ENCODE peak calls at places on chromosome 5, in ten cellular contexts. F, L, S, X, J, O, V, C, N and B are unnamed samples.

GRCh38 chr5:11046160-11046559 is 285.1 kb upstream of the DAP start:
- DNase-seq in L (no peak), J (no peak), O (no peak), N (no peak), X (no peak), F (no peak), V (no peak), C (peak), S (no peak), B (no peak)

GRCh38 chr5:52791366-52791765 is 3.6 kb downstream of the ITGA1 start:
- DNase-seq in C (no peak), L (no peak), V (no peak), J (no peak), F (no peak), O (no peak), X (no peak), S (no peak), N (no peak), B (no peak)

GRCh38 chr5:137201876-137202275 is 297.2 kb downstream of the SPOCK1 start:
- DNase-seq in V (peak), F (no peak), X (no peak), J (no peak), S (no peak), N (no peak), C (peak), L (no peak), O (no peak), B (peak)

GRCh38 chr5:139648205-139649081 is at the start of gene CXXC5:
- DNase-seq in O (peak), L (peak), V (peak), F (no peak), X (no peak), S (peak), C (peak), J (peak), N (peak), B (no peak)

GRCh38 chr5:37552770-37553719 is 173.9 kb downstream of the WDR70 start:
- DNase-seq in O (no peak), C (peak), S (no peak), V (no peak), L (no peak), N (no peak), J (peak), X (peak), F (no peak), B (peak)

GRCh38 chr5:1835431-1835830 is 34.2 kb downstream of the NDUFS6 start:
- DNase-seq in X (no peak), O (peak), F (no peak), L (no peak), V (no peak), J (no peak), C (no peak), S (no peak), N (no peak), B (no peak)

GRCh38 chr5:39117401-39117800 is 43.2 kb upstream of the RICTOR start:
- DNase-seq in S (no peak), C (no peak), L (no peak), N (no peak), J (no peak), V (no peak), X (no peak), F (no peak), O (no peak), B (no peak)

GRCh38 chr5:42756630-42757601 is at the start of gene CCDC152:
- DNase-seq in X (peak), S (no peak), N (no peak), V (peak), O (no peak), J (no peak), F (peak), C (peak), L (no peak), B (no peak)

GRCh38 chr5:155050384-155051019 is 36.9 kb downstream of the KIF4B start:
- DNase-seq in L (no peak), N (no peak), X (no peak), C (no peak), V (no peak), O (no peak), S (no peak), F (no peak), J (no peak), B (no peak)

GRCh38 chr5:31651241-31651640 is 12.3 kb downstream of the PDZD2 start:
- DNase-seq in C (no peak), J (no peak), F (no peak), O (no peak), N (no peak), L (no peak), S (no peak), V (no peak), X (no peak), B (no peak)

GRCh38 chr5:128406863-128407262 is 131.2 kb downstream of the FBN2 start:
- DNase-seq in L (no peak), C (no peak), F (no peak), X (no peak), O (no peak), N (no peak), V (no peak), J (no peak), S (no peak), B (no peak)

GRCh38 chr5:2738156-2738699 is 13.2 kb downstream of the IRX2 start:
- DNase-seq in X (no peak), C (no peak), N (no peak), L (no peak), V (no peak), O (no peak), J (no peak), F (no peak), S (no peak), B (no peak)

GRCh38 chr5:157265714-157266285 is at the start of gene CYFIP2:
- DNase-seq in F (peak), L (peak), C (no peak), S (peak), N (peak), X (no peak), J (no peak), V (peak), O (peak), B (no peak)

GRCh38 chr5:163869611-163870010 is 364.2 kb downstream of the MAT2B start:
- DNase-seq in O (no peak), V (no peak), N (no peak), F (no peak), J (no peak), L (no peak), S (no peak), X (no peak), C (no peak), B (no peak)

GRCh38 chr5:68331202-68332108 is 115.9 kb downstream of the PIK3R1 start:
- DNase-seq in O (no peak), N (peak), V (no peak), C (peak), S (no peak), X (no peak), L (no peak), F (no peak), J (peak), B (no peak)

GRCh38 chr5:178307266-178308045 is 74.9 kb upstream of the PHYKPL start:
- DNase-seq in S (peak), O (peak), X (no peak), L (no peak), C (no peak), N (no peak), F (no peak), J (no peak), V (no peak), B (no peak)

GRCh38 chr5:32147959-32148358 is 26.2 kb downstream of the GOLPH3 start:
- DNase-seq in S (no peak), C (no peak), L (no peak), F (no peak), O (no peak), X (no peak), N (no peak), V (no peak), J (no peak), B (no peak)

GRCh38 chr5:124746916-124747769 is 704 bp upstream of the ZNF608 start:
- DNase-seq in F (no peak), N (peak), L (peak), X (peak), C (peak), V (peak), S (peak), J (peak), O (peak), B (no peak)

GRCh38 chr5:79263290-79263689 is 27.4 kb downstream of the JMY start:
- DNase-seq in S (no peak), F (no peak), N (no peak), C (no peak), L (no peak), X (no peak), J (no peak), V (no peak), O (no peak), B (no peak)

GRCh38 chr5:140236896-140237598 is 62.1 kb downstream of the CYSTM1 start:
- DNase-seq in S (no peak), N (no peak), O (no peak), L (peak), V (no peak), C (no peak), F (no peak), X (no peak), J (no peak), B (no peak)

GRCh38 chr5:162607879-162608278 is 540.3 kb downstream of the GABRG2 start:
- DNase-seq in X (no peak), N (no peak), V (no peak), C (no peak), S (no peak), L (no peak), F (no peak), O (no peak), J (no peak), B (no peak)
- TF ChIP-seq CTCF in X (no peak), N (no peak), V (no peak), C (no peak), S (no peak), L (no peak), F (no peak), O (no peak), J (no peak), B (no peak)

GRCh38 chr5:108278285-108279240 is 103.3 kb downstream of the FBXL17 start:
- DNase-seq in O (no peak), S (no peak), X (no peak), L (no peak), N (no peak), J (no peak), C (no peak), F (no peak), V (peak), B (no peak)
- TF ChIP-seq CTCF in O (no peak), S (peak), X (no peak), L (no peak), N (no peak), J (no peak), C (no peak), F (no peak), V (no peak), B (no peak)

GRCh38 chr5:63570752-63571151 is 391.5 kb downstream of the HTR1A start:
- DNase-seq in S (no peak), N (no peak), J (no peak), X (no peak), F (no peak), L (no peak), O (no peak), C (no peak), V (no peak), B (no peak)
- TF ChIP-seq CTCF in S (no peak), N (no peak), J (no peak), X (no peak), F (no peak), L (no peak), O (no peak), C (no peak), V (no peak), B (no peak)

GRCh38 chr5:95317085-95317484 is 32.2 kb upstream of the MCTP1 start:
- DNase-seq in V (no peak), F (no peak), O (no peak), J (no peak), L (no peak), C (no peak), X (no peak), S (no peak), N (no peak), B (no peak)
- TF ChIP-seq CTCF in V (no peak), F (no peak), O (no peak), J (no peak), L (no peak), C (peak), X (no peak), S (no peak), N (no peak), B (no peak)

GRCh38 chr5:73363911-73364730 is 84.5 kb downstream of the FOXD1 start:
- DNase-seq in C (no peak), J (no peak), N (no peak), L (no peak), V (no peak), F (no peak), X (no peak), S (no peak), O (no peak), B (no peak)

GRCh38 chr5:73357576-73357975 is 91.0 kb downstream of the FOXD1 start:
- DNase-seq in J (no peak), N (no peak), O (no peak), C (no peak), L (no peak), F (no peak), V (no peak), S (no peak), X (no peak), B (no peak)

GRCh38 chr5:73355083-73355482 is 93.5 kb downstream of the FOXD1 start:
- DNase-seq in L (no peak), X (no peak), S (no peak), O (no peak), C (no peak), V (no peak), N (no peak), J (no peak), F (no peak), B (no peak)

GRCh38 chr5:73354406-73354805 is 94.2 kb downstream of the FOXD1 start:
- DNase-seq in X (peak), F (no peak), J (peak), V (no peak), O (no peak), L (no peak), S (no peak), N (no peak), C (no peak), B (no peak)

DNA sequence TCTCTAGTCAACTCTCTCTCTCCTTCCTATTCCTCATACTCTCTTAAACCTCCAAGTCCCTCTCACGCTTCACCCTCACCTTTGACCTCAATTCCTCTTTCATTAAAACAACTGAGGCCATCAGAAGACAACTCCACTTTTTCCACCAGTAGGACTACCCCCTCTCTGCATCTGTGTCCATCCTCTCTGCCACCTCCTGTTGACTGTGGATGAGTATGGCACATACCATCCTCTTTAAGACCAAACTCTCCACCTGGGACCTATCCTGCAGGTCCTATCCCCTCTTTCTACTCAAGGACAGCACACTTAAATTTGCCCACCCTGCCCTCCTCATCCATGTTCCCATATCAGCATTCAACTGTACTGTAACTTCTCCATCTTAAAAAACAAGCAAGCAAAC is 89.2 kb downstream of the FOXD1 start:
- DNase-seq in L (no peak), F (no peak), N (no peak), O (no peak), S (no peak), X (no peak), V (no peak), J (no peak), C (no peak), B (no peak)
- TF ChIP-seq CTCF in L (no peak), F (no peak), N (no peak), O (no peak), S (no peak), X (no peak), V (no peak), J (peak), C (no peak), B (no peak)

GRCh38 chr5:167785106-167785505 is 506.3 kb upstream of the WWC1 start:
- DNase-seq in J (no peak), V (no peak), C (no peak), S (no peak), N (no peak), X (no peak), O (no peak), F (no peak), L (no peak), B (no peak)

GRCh38 chr5:167783145-167783817 is 508.2 kb upstream of the WWC1 start:
- DNase-seq in J (peak), S (no peak), F (no peak), X (no peak), N (no peak), L (no peak), V (no peak), O (no peak), C (no peak), B (no peak)

GRCh38 chr5:167786871-167787568 is 504.4 kb upstream of the WWC1 start:
- DNase-seq in N (no peak), X (no peak), S (no peak), L (no peak), V (no peak), J (no peak), C (no peak), O (no peak), F (no peak), B (no peak)

GRCh38 chr5:167790462-167791260 is 500.8 kb upstream of the WWC1 start:
- DNase-seq in J (no peak), O (no peak), S (no peak), C (peak), N (no peak), L (no peak), V (no peak), F (no peak), X (no peak), B (no peak)

GRCh38 chr5:167785896-167786295 is 505.5 kb upstream of the WWC1 start:
- DNase-seq in X (no peak), L (no peak), F (no peak), C (no peak), N (no peak), J (no peak), O (no peak), V (no peak), S (no peak), B (no peak)
- TF ChIP-seq CTCF in X (no peak), L (no peak), F (no peak), C (no peak), N (no peak), J (no peak), O (no peak), V (no peak), S (no peak), B (no peak)

GRCh38 chr5:119745976-119746375 is 116.6 kb downstream of the FAM170A start:
- DNase-seq in F (no peak), J (no peak), V (no peak), X (no peak), O (no peak), N (no peak), L (no peak), S (no peak), C (no peak), B (no peak)

GRCh38 chr5:119746984-119747383 is 117.6 kb downstream of the FAM170A start:
- DNase-seq in V (no peak), F (no peak), J (no peak), C (no peak), O (no peak), N (no peak), L (no peak), S (no peak), X (no peak), B (no peak)

GRCh38 chr5:119742311-119742710 is 113.0 kb downstream of the FAM170A start:
- DNase-seq in L (no peak), F (no peak), X (no peak), V (no peak), N (no peak), S (no peak), C (no peak), J (no peak), O (no peak), B (no peak)

DNA sequence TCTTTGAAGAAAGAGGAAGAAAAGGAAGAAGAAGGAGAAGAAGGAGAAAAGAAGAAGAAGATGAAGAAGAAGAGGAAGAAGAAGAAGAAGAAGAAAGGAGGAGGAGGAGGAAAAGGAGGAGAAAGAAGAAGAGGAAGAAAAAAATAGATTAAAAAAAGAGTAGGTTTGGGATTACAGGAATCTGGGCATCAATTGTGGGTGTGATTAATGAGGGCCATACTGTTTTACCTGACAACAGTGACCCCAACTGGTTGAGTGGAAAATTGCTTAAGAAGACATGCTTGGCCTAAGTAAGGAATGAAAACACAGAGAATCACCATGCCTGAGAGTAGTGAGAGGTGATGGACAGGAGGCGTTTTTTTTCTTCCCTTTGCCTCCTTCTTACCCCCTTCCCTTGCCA is 114.6 kb downstream of the FAM170A start:
- DNase-seq in N (peak), C (peak), F (no peak), S (no peak), V (no peak), J (no peak), L (no peak), X (peak), O (no peak), B (no peak)
- TF ChIP-seq CTCF in N (peak), C (peak), F (peak), S (peak), V (peak), J (peak), L (no peak), X (peak), O (no peak), B (no peak)

GRCh38 chr5:88275574-88275973 is 6.9 kb upstream of the TMEM161B start:
- DNase-seq in F (no peak), N (no peak), X (no peak), J (no peak), C (no peak), L (no peak), V (no peak), O (no peak), S (no peak), B (no peak)

GRCh38 chr5:88283690-88284089 is 15.0 kb upstream of the TMEM161B start:
- DNase-seq in O (no peak), X (no peak), N (no peak), J (no peak), F (no peak), L (no peak), S (no peak), C (no peak), V (no peak), B (no peak)

GRCh38 chr5:88281322-88281721 is 12.7 kb upstream of the TMEM161B start:
- DNase-seq in C (no peak), N (no peak), S (no peak), L (no peak), X (no peak), O (no peak), V (no peak), J (no peak), F (no peak), B (no peak)

GRCh38 chr5:88276378-88276777 is 7.7 kb upstream of the TMEM161B start:
- DNase-seq in C (no peak), F (no peak), S (no peak), L (no peak), V (no peak), J (no peak), O (no peak), X (no peak), N (no peak), B (no peak)

GRCh38 chr5:88279584-88279983 is 10.9 kb upstream of the TMEM161B start:
- DNase-seq in L (no peak), V (no peak), O (no peak), F (no peak), S (no peak), N (no peak), X (no peak), J (no peak), C (no peak), B (no peak)
- TF ChIP-seq CTCF in L (no peak), V (no peak), O (no peak), F (no peak), S (no peak), N (no peak), X (no peak), J (no peak), C (no peak), B (no peak)